ENCODE peak calls at places on chromosomes 2 and 18, in seven cellular contexts. J is PC-9, U is Caco-2, K is esophagus squamous epithelium, C is OCI-LY7, N is right lobe of liver, D is upper lobe of left lung. Z is an unnamed sample.

GRCh38 chr2:12169060-12169406 is 422.6 kb downstream of the LPIN1 start:
- DNase-seq in J (peak; percentile 64), U (no peak), K (no peak), C (no peak), N (no peak), D (peak; percentile 41), Z (no peak)

GRCh38 chr2:88757025-88757424 is 65.6 kb downstream of the RPIA start:
- DNase-seq in J (no peak), U (no peak), K (no peak), C (no peak), N (no peak), D (no peak), Z (no peak)

GRCh38 chr2:30283931-30284565 is 52.7 kb downstream of the LBH start:
- DNase-seq in J (no peak), U (no peak), K (no peak), C (no peak), N (no peak), D (no peak), Z (no peak)

GRCh38 chr2:59851848-59852475 is 701.5 kb downstream of the BCL11A start:
- DNase-seq in J (no peak), U (no peak), K (no peak), C (no peak), N (no peak), D (no peak), Z (no peak)

GRCh38 chr2:194090251-194090905 is 1566.6 kb upstream of the SLC39A10 start:
- DNase-seq in J (no peak), U (no peak), K (no peak), C (no peak), N (peak; percentile 19), D (no peak), Z (no peak)

GRCh38 chr18:34913837-34914755 is 127.1 kb upstream of the MAPRE2 start:
- DNase-seq in J (no peak), U (peak; percentile 62), K (no peak), C (no peak), N (no peak), D (no peak), Z (no peak)

GRCh38 chr2:236941106-236941505 is 144.6 kb upstream of the COPS8 start:
- DNase-seq in J (no peak), U (no peak), K (no peak), C (no peak), N (no peak), D (no peak), Z (no peak)

GRCh38 chr2:95261602-95262001 is 12.6 kb upstream of the PROM2 start:
- DNase-seq in J (no peak), U (no peak), K (no peak), C (no peak), N (no peak), D (no peak), Z (no peak)

GRCh38 chr18:14925281-14925709 is 177.3 kb downstream of the ANKRD30B start:
- DNase-seq in J (no peak), U (no peak), K (no peak), C (no peak), N (no peak), D (no peak), Z (no peak)

GRCh38 chr2:197931661-197932312 is 127.4 kb downstream of the PLCL1 start:
- DNase-seq in J (no peak), U (no peak), K (no peak), C (no peak), N (no peak), D (no peak), Z (no peak)

GRCh38 chr2:74361327-74361726 is 18.1 kb upstream of the SLC4A5 start:
- DNase-seq in J (no peak), U (no peak), K (no peak), C (no peak), N (no peak), D (no peak), Z (no peak)

GRCh38 chr2:54310314-54310713 is 54.3 kb upstream of the TSPYL6 start:
- DNase-seq in J (no peak), U (no peak), K (no peak), C (no peak), N (no peak), D (no peak), Z (no peak)

GRCh38 chr2:152505495-152505906 is 170.5 kb downstream of the FMNL2 start:
- DNase-seq in J (no peak), U (no peak), K (no peak), C (no peak), N (peak; percentile 39), D (peak; percentile 56), Z (no peak)

DNA sequence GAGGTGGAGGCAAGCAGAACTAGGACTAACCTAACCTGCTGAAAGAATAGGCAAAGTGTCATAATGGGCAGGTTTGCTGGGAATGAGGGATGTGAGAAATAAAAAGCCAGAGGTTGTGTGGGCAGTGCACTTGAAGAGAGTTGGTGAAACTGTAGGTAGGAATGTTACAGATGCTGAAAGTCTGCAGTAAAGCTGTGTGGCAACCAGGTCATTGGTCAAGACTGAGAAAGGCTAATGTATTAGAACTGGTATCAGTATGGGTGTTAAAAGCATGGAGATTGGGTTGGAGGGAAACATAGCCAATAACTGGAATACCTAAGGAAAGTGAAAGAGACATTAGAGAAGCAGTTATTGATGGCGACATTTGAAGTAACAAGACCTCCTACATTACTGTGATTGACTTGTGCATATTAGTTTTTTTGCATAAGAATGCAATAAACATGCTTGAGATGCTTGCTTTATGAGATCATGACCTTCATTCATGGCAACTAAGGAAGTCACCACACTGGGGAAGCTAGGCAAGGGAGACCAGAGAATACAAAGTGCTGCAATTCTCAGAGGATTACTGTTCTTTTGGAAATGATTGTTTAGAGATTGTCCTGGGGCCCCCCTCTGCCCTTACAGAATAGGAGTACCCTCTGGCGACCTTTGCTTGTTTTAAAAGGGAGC is 11.8 kb downstream of the GULP1 start:
- DNase-seq in J (peak; percentile 37), U (peak; percentile 61), K (no peak), C (no peak), N (no peak), D (no peak), Z (no peak)
- H3K9me3 ChIP-seq in J (no peaks in the 10 kb centered on the region), U (no peaks in the 10 kb centered on the region), K (no peaks in the 10 kb centered on the region), C (no peaks in the 10 kb centered on the region), N (no peaks in the 10 kb centered on the region), D (no peaks in the 10 kb centered on the region), Z (no peaks in the 10 kb centered on the region)

GRCh38 chr2:121541495-121541894 is 10.8 kb downstream of the RNU4ATAC start:
- DNase-seq in J (no peak), U (no peak), K (no peak), C (no peak), N (no peak), D (no peak), Z (no peak)
- H3K4me1 ChIP-seq in J (no peaks in the 10 kb centered on the region), U (no peaks in the 10 kb centered on the region), K (peaks cover 7% of the 10 kb centered on the region), C (peaks cover 8% of the 10 kb centered on the region), N (peaks cover 4% of the 10 kb centered on the region), D (peaks cover 7% of the 10 kb centered on the region), Z (no peaks in the 10 kb centered on the region)

GRCh38 chr2:34475141-34475540 is 876.0 kb upstream of the FAM98A start:
- DNase-seq in J (no peak), U (no peak), K (no peak), C (no peak), N (no peak), D (no peak), Z (no peak)

GRCh38 chr2:34480366-34480765 is 881.3 kb upstream of the FAM98A start:
- DNase-seq in J (no peak), U (no peak), K (no peak), C (no peak), N (no peak), D (no peak), Z (no peak)

GRCh38 chr2:34474646-34475045 is 875.5 kb upstream of the FAM98A start:
- DNase-seq in J (no peak), U (no peak), K (no peak), C (no peak), N (no peak), D (no peak), Z (no peak)
- H3K9me3 ChIP-seq in J (no peaks in the 10 kb centered on the region), U (no peaks in the 10 kb centered on the region), K (no peaks in the 10 kb centered on the region), C (no peaks in the 10 kb centered on the region), N (no peaks in the 10 kb centered on the region), D (no peaks in the 10 kb centered on the region), Z (no peaks in the 10 kb centered on the region)

GRCh38 chr2:7017621-7018260 is 100.5 kb downstream of the RNF144A start:
- DNase-seq in J (no peak), U (no peak), K (no peak), C (no peak), N (no peak), D (no peak), Z (no peak)

GRCh38 chr2:7018261-7018701 is 101.1 kb downstream of the RNF144A start:
- DNase-seq in J (no peak), U (no peak), K (no peak), C (no peak), N (no peak), D (no peak), Z (no peak)

GRCh38 chr2:7020059-7020458 is 102.8 kb downstream of the RNF144A start:
- DNase-seq in J (no peak), U (no peak), K (no peak), C (no peak), N (no peak), D (no peak), Z (no peak)

GRCh38 chr2:7019191-7019590 is 102.0 kb downstream of the RNF144A start:
- DNase-seq in J (no peak), U (no peak), K (no peak), C (no peak), N (no peak), D (no peak), Z (no peak)

DNA sequence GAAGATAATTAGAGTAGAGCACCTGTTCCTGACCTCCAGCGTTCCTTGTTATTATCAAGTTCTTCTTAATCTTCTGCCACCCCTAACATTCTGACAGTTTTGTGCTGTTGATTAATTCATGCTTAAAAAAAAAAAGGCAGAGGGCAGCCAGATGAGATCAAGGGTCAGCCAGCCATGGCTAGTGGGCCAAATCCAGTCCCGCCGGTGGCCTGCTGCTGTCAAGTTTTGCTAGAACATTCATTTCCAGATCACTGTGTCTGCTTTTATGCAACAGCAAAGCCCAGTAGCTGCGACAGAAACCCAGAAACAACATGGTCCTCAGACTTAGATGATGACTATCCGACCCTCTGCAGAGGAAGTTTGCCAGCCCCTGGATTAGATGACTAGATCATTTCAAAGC is 101.6 kb downstream of the RNF144A start:
- DNase-seq in J (no peak), U (no peak), K (no peak), C (no peak), N (no peak), D (no peak), Z (no peak)
- H3K4me1 ChIP-seq in J (no peaks in the 10 kb centered on the region), U (no peaks in the 10 kb centered on the region), K (no peaks in the 10 kb centered on the region), C (no peaks in the 10 kb centered on the region), N (no peaks in the 10 kb centered on the region), D (no peaks in the 10 kb centered on the region), Z (peaks cover 5% of the 10 kb centered on the region)

DNA sequence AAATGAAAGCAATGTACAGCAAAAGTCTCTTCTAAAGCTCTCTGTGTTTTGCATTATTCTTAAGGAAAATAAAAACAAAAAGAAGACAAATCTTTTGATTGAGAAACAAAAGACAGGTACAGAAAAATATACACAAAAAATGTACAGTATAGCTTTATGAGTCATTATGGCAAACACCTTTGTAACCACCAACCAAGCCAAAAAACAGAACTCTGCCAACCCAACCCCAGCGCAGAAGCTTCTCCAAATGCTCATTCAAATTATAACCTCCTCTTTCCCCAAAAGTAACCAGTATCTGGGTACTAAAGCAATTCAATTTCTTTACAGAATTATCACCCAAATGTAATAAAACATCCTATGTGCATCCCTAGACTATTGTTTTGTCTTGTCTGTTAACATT is 255.9 kb upstream of the STON1 start:
- DNase-seq in J (no peak), U (no peak), K (no peak), C (no peak), N (no peak), D (no peak), Z (no peak)
- H3K9me3 ChIP-seq in J (peaks cover 16% of the 10 kb centered on the region), U (peaks cover 21% of the 10 kb centered on the region), K (no peaks in the 10 kb centered on the region), C (no peaks in the 10 kb centered on the region), N (no peaks in the 10 kb centered on the region), D (peaks cover 18% of the 10 kb centered on the region), Z (peaks cover 3% of the 10 kb centered on the region)

Z was measured in effector memory CD4-positive, alpha-beta T cell.